ENCODE peak calls at places on chromosome 22, in six cellular contexts. F is skeletal muscle cell; Q is CD8-positive, alpha-beta memory T cell; B is progenitor cell of endocrine pancreas; M is activated CD4-positive, alpha-beta T cell treated with anti-CD3 and anti-CD28 coated beads, Interleukin-2, amount 10 ng/mL, durations not matched to agents 7 days and 5 days; D is lower lobe of right lung. T is an unnamed sample.

GRCh38 chr22:33658775-33659174 is 261.5 kb downstream of the LARGE1 start:
- DNase-seq in M (no peak), Q (no peak), F (peak; percentile 12), B (no peak), D (no peak), T (no peak)

GRCh38 chr22:30277547-30278344 is 11.1 kb upstream of the OSM start:
- DNase-seq in D (no peak), M (no peak), B (no peak), F (peak; percentile 75), Q (no peak), T (no peak)

GRCh38 chr22:40605676-40606250 is 30.8 kb downstream of the MRTFA start:
- DNase-seq in B (no peak), Q (no peak), D (no peak), M (no peak), F (no peak), T (no peak)

GRCh38 chr22:38755911-38756532 is at the start of gene SUN2:
- DNase-seq in B (peak; percentile 78), M (peak; percentile 94), Q (peak; percentile 96), D (peak; percentile 96), F (no peak), T (no peak)

GRCh38 chr22:35627267-35628041 is 10.3 kb upstream of the MB start:
- DNase-seq in F (peak; percentile 84), M (peak; percentile 38), B (peak; percentile 19), Q (no peak), D (peak; percentile 88), T (peak; percentile 77)

GRCh38 chr22:49025791-49026475 is 801.7 kb downstream of the BRD1 start:
- DNase-seq in M (no peak), D (peak; percentile 33), F (no peak), Q (no peak), B (no peak), T (peak; percentile 86)

GRCh38 chr22:42268852-42269406 is 1.5 kb downstream of the TCF20 start:
- DNase-seq in D (no peak), F (no peak), B (no peak), M (no peak), Q (no peak), T (no peak)

GRCh38 chr22:44147821-44148574 is 32.7 kb upstream of the PARVG start:
- DNase-seq in F (no peak), D (no peak), Q (no peak), M (no peak), B (no peak), T (no peak)

T was measured in chondrocyte.